ENCODE peak calls at places on chromosomes 12 and 14, in five cellular contexts. Z is IMR-90, C is HepG2, S is A549, P is K562. H is an unnamed sample.

GRCh38 chr12:131683266-131684014 is 27.4 kb upstream of the SFSWAP start:
- DNase-seq in Z (no peak), S (no peak), P (no peak), C (no peak), H (no peak)

GRCh38 chr14:91947196-91948184 is at the start of gene FBLN5:
- DNase-seq in Z (peak), P (peak), C (no peak), S (peak), H (peak)

GRCh38 chr12:48334807-48335206 is 15.9 kb downstream of the ZNF641 start:
- DNase-seq in P (no peak), S (no peak), Z (no peak), C (no peak), H (no peak)

GRCh38 chr14:25250516-25250915 is 200.6 kb upstream of the STXBP6 start:
- DNase-seq in C (no peak), S (no peak), Z (no peak), P (no peak), H (no peak)

GRCh38 chr12:68880660-68881325 is 52.2 kb downstream of the CPM start:
- DNase-seq in C (no peak), P (no peak), S (no peak), Z (no peak), H (no peak)

GRCh38 chr14:104240426-104241157 is 102.2 kb downstream of the KIF26A start:
- DNase-seq in P (no peak), Z (no peak), C (no peak), S (no peak), H (peak)

GRCh38 chr14:60311417-60311816 is 62.4 kb downstream of the PPM1A start:
- DNase-seq in P (no peak), Z (peak), S (no peak), C (no peak), H (no peak)

GRCh38 chr14:35435177-35435576 is 30.6 kb upstream of the NFKBIA start:
- DNase-seq in Z (peak), C (no peak), S (no peak), P (no peak), H (no peak)

GRCh38 chr12:109730306-109731145 is 16.9 kb downstream of the FAM222A start:
- DNase-seq in S (no peak), C (no peak), P (no peak), Z (no peak), H (no peak)

GRCh38 chr14:49584058-49584457 is 2.1 kb downstream of the RPS29 start:
- DNase-seq in P (no peak), S (no peak), Z (no peak), C (no peak), H (no peak)
- TF ChIP-seq MAFK in P (no peak), S (no peak), Z (no peak), C (no peak), H (no peak)

DNA sequence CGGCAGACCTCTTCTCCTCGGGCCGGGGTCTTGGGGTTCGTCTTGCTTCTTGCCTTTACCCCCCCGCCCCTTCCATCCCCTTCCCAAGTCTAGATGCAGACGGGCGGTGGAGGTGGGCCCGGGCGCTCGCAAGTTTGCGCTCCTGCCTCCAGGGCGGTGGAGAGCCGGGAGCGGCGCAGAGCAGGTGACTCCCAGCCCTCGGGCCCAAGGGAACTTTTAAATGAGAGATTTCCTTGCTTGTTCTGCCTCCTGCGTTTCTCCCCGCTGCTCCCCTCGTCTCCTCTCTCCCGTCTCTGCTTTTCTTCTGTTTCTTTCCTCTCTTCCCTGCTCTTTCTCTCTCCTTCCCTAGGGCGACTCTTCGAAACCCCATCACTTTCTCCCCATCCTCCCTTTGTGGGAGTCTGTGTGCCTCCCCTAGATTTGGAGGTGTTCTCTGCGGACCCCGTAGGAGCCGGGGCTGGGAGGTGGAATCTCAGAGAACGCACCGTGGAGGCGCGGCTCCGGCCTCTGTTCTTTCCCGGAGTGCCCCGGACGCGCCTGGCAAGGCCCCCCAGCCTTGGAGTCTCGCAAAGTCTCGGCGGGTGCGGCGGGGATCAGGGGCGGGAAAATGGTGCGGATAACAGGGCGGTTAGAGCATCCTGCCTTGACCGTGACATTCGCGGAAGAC is 114.7 kb upstream of the MYL2 start:
- DNase-seq in Z (no peak), C (no peak), P (no peak), S (peak), H (peak)
- TF ChIP-seq MAFK in Z (no peak), C (no peak), P (no peak), S (no peak), H (no peak)

GRCh38 chr12:90299121-90299520 is 590.5 kb upstream of the ATP2B1 start:
- DNase-seq in S (no peak), C (no peak), Z (no peak), P (no peak), H (no peak)
- TF ChIP-seq MAFK in S (no peak), C (no peak), Z (no peak), P (no peak), H (no peak)

GRCh38 chr14:76937181-76938091 is 91.1 kb downstream of the IRF2BPL start:
- DNase-seq in C (no peak), S (no peak), Z (peak), P (peak), H (no peak)
- TF ChIP-seq MAFK in C (no peak), S (no peak), Z (no peak), P (no peak), H (no peak)

GRCh38 chr12:1367331-1367730 is 227.1 kb downstream of the FBXL14 start:
- DNase-seq in Z (no peak), C (peak), P (no peak), S (no peak), H (no peak)
- TF ChIP-seq MAFK in Z (no peak), C (no peak), P (no peak), S (no peak), H (no peak)

H was measured in H1.